ENCODE peak calls at places on chromosomes 16 and 17, in seven cellular contexts. One of them, this sample, is unnamed.
A peak's percentile ranks its signal among the peaks of the same experiment; 100 is the strongest.

GRCh38 chr17:31678431-31678830 is 180.6 kb downstream of the COPRS start:
- DNase-seq in HepG2: no peak
- DNase-seq in GM12878: no peak
- DNase-seq in K562: no peak
- DNase-seq in SK-N-SH: no peak
- DNase-seq in H1: no peak
- DNase-seq in HCT116: no peak
- DNase-seq in this sample: no peak

GRCh38 chr16:70784692-70785317 is 16.2 kb downstream of the VAC14 start:
- DNase-seq in H1: no peak
- DNase-seq in SK-N-SH: no peak
- DNase-seq in HCT116: no peak
- DNase-seq in GM12878: no peak
- DNase-seq in HepG2: no peak
- DNase-seq in K562: no peak
- DNase-seq in this sample: no peak

GRCh38 chr17:63082952-63083351 is 116.9 kb downstream of the TANC2 start:
- DNase-seq in SK-N-SH: no peak
- DNase-seq in K562: no peak
- DNase-seq in HepG2: no peak
- DNase-seq in GM12878: no peak
- DNase-seq in HCT116: no peak
- DNase-seq in H1: no peak
- DNase-seq in this sample: no peak

GRCh38 chr16:73329363-73330306 is 281.7 kb upstream of the ZFHX3 start:
- DNase-seq in GM12878: no peak
- DNase-seq in K562: no peak
- DNase-seq in HepG2: peak; percentile 8
- DNase-seq in H1: no peak
- DNase-seq in HCT116: no peak
- DNase-seq in SK-N-SH: peak; percentile 61
- DNase-seq in this sample: peak; percentile 24

GRCh38 chr17:82922646-82923045 is 82.8 kb upstream of the ZNF750 start:
- DNase-seq in SK-N-SH: no peak
- DNase-seq in HCT116: no peak
- DNase-seq in HepG2: no peak
- DNase-seq in K562: no peak
- DNase-seq in GM12878: no peak
- DNase-seq in H1: no peak
- DNase-seq in this sample: no peak

GRCh38 chr17:81566461-81567126 is 14.4 kb upstream of the FAAP100 start:
- DNase-seq in GM12878: no peak
- DNase-seq in K562: no peak
- DNase-seq in SK-N-SH: peak; percentile 70
- DNase-seq in HCT116: peak; percentile 41
- DNase-seq in H1: no peak
- DNase-seq in HepG2: no peak
- DNase-seq in this sample: peak; percentile 63

GRCh38 chr16:4392382-4393242 is 21.0 kb downstream of the VASN start:
- DNase-seq in SK-N-SH: peak; percentile 94
- DNase-seq in H1: peak; percentile 89
- DNase-seq in GM12878: no peak
- DNase-seq in HCT116: no peak
- DNase-seq in K562: no peak
- DNase-seq in HepG2: no peak
- DNase-seq in this sample: no peak

GRCh38 chr17:40813804-40814203 is 8.6 kb downstream of the KRT10 start:
- DNase-seq in GM12878: no peak
- DNase-seq in SK-N-SH: no peak
- DNase-seq in HepG2: no peak
- DNase-seq in HCT116: no peak
- DNase-seq in H1: no peak
- DNase-seq in K562: no peak
- DNase-seq in this sample: no peak

GRCh38 chr16:54422569-54422978 is 136.0 kb upstream of the IRX3 start:
- DNase-seq in HepG2: no peak
- DNase-seq in H1: no peak
- DNase-seq in SK-N-SH: no peak
- DNase-seq in HCT116: no peak
- DNase-seq in K562: no peak
- DNase-seq in GM12878: no peak
- DNase-seq in this sample: peak; percentile 84

GRCh38 chr16:81623365-81624102 is 155.6 kb upstream of the PLCG2 start:
- DNase-seq in K562: peak; percentile 53
- DNase-seq in GM12878: peak; percentile 37
- DNase-seq in H1: no peak
- DNase-seq in SK-N-SH: peak; percentile 59
- DNase-seq in HepG2: peak; percentile 50
- DNase-seq in HCT116: peak; percentile 53
- DNase-seq in this sample: peak; percentile 84

GRCh38 chr17:35117984-35118383 is 1.7 kb downstream of the RAD51D start:
- DNase-seq in GM12878: peak; percentile 45
- DNase-seq in HCT116: no peak
- DNase-seq in K562: no peak
- DNase-seq in H1: no peak
- DNase-seq in HepG2: peak; percentile 19
- DNase-seq in SK-N-SH: no peak
- DNase-seq in this sample: peak; percentile 72

GRCh38 chr16:81699596-81699995 is 79.5 kb upstream of the PLCG2 start:
- DNase-seq in SK-N-SH: no peak
- DNase-seq in HCT116: no peak
- DNase-seq in H1: no peak
- DNase-seq in K562: no peak
- DNase-seq in GM12878: no peak
- DNase-seq in HepG2: no peak
- DNase-seq in this sample: no peak

GRCh38 chr16:85004587-85005205 is 6.6 kb downstream of the ZDHHC7 start:
- DNase-seq in GM12878: no peak
- DNase-seq in HCT116: no peak
- DNase-seq in SK-N-SH: no peak
- DNase-seq in H1: no peak
- DNase-seq in HepG2: no peak
- DNase-seq in K562: peak; percentile 56
- DNase-seq in this sample: peak; percentile 77

GRCh38 chr16:15864939-15865338 is 8.1 kb upstream of the MYH11 start:
- DNase-seq in HepG2: no peak
- DNase-seq in SK-N-SH: no peak
- DNase-seq in GM12878: no peak
- DNase-seq in H1: no peak
- DNase-seq in HCT116: no peak
- DNase-seq in K562: no peak
- DNase-seq in this sample: no peak

GRCh38 chr17:44257815-44258750 is 9.9 kb downstream of the SLC4A1 start:
- DNase-seq in HCT116: no peak
- DNase-seq in H1: no peak
- DNase-seq in GM12878: no peak
- DNase-seq in HepG2: no peak
- DNase-seq in SK-N-SH: peak; percentile 32
- DNase-seq in K562: no peak
- DNase-seq in this sample: no peak

GRCh38 chr17:82246365-82247174 is 17.7 kb downstream of the SLC16A3 start:
- DNase-seq in HepG2: no peak
- DNase-seq in HCT116: no peak
- DNase-seq in GM12878: no peak
- DNase-seq in H1: no peak
- DNase-seq in K562: peak; percentile 38
- DNase-seq in SK-N-SH: peak; percentile 44
- DNase-seq in this sample: no peak

GRCh38 chr17:79915850-79916430 is 76.7 kb upstream of the CBX4 start:
- DNase-seq in GM12878: no peak
- DNase-seq in K562: peak; percentile 83
- DNase-seq in H1: peak; percentile 74
- DNase-seq in SK-N-SH: no peak
- DNase-seq in HepG2: peak; percentile 75
- DNase-seq in HCT116: peak; percentile 72
- DNase-seq in this sample: peak; percentile 85

GRCh38 chr17:13931111-13931526 is 138.2 kb upstream of the COX10 start:
- DNase-seq in SK-N-SH: no peak
- DNase-seq in K562: no peak
- DNase-seq in GM12878: no peak
- DNase-seq in H1: no peak
- DNase-seq in HCT116: no peak
- DNase-seq in HepG2: no peak
- DNase-seq in this sample: no peak

GRCh38 chr17:28712037-28712704 is 483 bp upstream of the PROCA1 start:
- DNase-seq in K562: peak; percentile 78
- DNase-seq in HCT116: no peak
- DNase-seq in H1: peak; percentile 85
- DNase-seq in HepG2: no peak
- DNase-seq in SK-N-SH: no peak
- DNase-seq in GM12878: no peak
- DNase-seq in this sample: no peak

GRCh38 chr16:67443299-67443698 is 12.4 kb downstream of the HSD11B2 start:
- DNase-seq in K562: no peak
- DNase-seq in GM12878: no peak
- DNase-seq in H1: no peak
- DNase-seq in HCT116: no peak
- DNase-seq in HepG2: no peak
- DNase-seq in SK-N-SH: no peak
- DNase-seq in this sample: no peak

GRCh38 chr17:68509151-68510057 is 2.8 kb upstream of the PRKAR1A start:
- DNase-seq in SK-N-SH: no peak
- DNase-seq in GM12878: no peak
- DNase-seq in K562: no peak
- DNase-seq in HepG2: peak; percentile 77
- DNase-seq in H1: no peak
- DNase-seq in HCT116: no peak
- DNase-seq in this sample: no peak
- TF ChIP-seq JUND in SK-N-SH: no peak
- TF ChIP-seq JUND in GM12878: no peak
- TF ChIP-seq JUND in K562: no peak
- TF ChIP-seq JUND in HepG2: no peak
- TF ChIP-seq JUND in H1: no peak
- TF ChIP-seq JUND in HCT116: no peak
- TF ChIP-seq JUND in this sample: no peak

GRCh38 chr17:38322156-38322779 is 21.5 kb downstream of the GPR179 start:
- DNase-seq in HCT116: peak; percentile 28
- DNase-seq in GM12878: no peak
- DNase-seq in K562: peak; percentile 80
- DNase-seq in SK-N-SH: peak; percentile 85
- DNase-seq in H1: peak; percentile 91
- DNase-seq in HepG2: peak; percentile 48
- DNase-seq in this sample: peak; percentile 78
- TF ChIP-seq JUND in HCT116: no peak
- TF ChIP-seq JUND in GM12878: no peak
- TF ChIP-seq JUND in K562: no peak
- TF ChIP-seq JUND in SK-N-SH: no peak
- TF ChIP-seq JUND in H1: no peak
- TF ChIP-seq JUND in HepG2: no peak
- TF ChIP-seq JUND in this sample: no peak

GRCh38 chr17:6427284-6427781 is 7.6 kb downstream of the AIPL1 start:
- DNase-seq in HepG2: no peak
- DNase-seq in H1: no peak
- DNase-seq in K562: no peak
- DNase-seq in HCT116: no peak
- DNase-seq in GM12878: peak; percentile 23
- DNase-seq in SK-N-SH: no peak
- DNase-seq in this sample: no peak

GRCh38 chr17:6428207-6428965 is 6.5 kb downstream of the AIPL1 start:
- DNase-seq in HCT116: no peak
- DNase-seq in GM12878: no peak
- DNase-seq in HepG2: no peak
- DNase-seq in K562: no peak
- DNase-seq in H1: no peak
- DNase-seq in SK-N-SH: no peak
- DNase-seq in this sample: no peak

GRCh38 chr17:6426356-6427101 is 8.4 kb downstream of the AIPL1 start:
- DNase-seq in K562: no peak
- DNase-seq in H1: no peak
- DNase-seq in GM12878: no peak
- DNase-seq in HepG2: no peak
- DNase-seq in SK-N-SH: no peak
- DNase-seq in HCT116: no peak
- DNase-seq in this sample: no peak

GRCh38 chr17:6429266-6429665 is 5.7 kb downstream of the AIPL1 start:
- DNase-seq in HepG2: no peak
- DNase-seq in H1: no peak
- DNase-seq in GM12878: no peak
- DNase-seq in HCT116: no peak
- DNase-seq in K562: no peak
- DNase-seq in SK-N-SH: no peak
- DNase-seq in this sample: no peak

DNA sequence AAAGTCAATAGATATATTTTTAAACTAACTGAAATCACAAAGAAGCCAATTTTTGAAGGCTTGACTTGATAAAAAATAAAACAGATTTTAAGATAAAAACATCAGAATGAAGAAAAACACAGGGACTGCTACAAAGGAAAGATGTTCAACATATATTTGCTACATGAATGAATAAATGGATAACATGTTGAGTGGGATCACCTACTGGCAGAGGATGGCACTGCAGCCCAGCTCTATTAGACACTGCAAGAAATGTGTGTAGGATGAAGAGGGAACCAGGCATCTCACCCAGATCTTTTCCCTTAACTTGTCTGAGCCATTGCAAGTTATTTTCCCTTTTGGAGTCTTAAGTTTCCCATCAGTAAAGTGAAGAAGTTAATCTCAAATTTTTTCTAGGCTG is 4.2 kb downstream of the AIPL1 start:
- DNase-seq in SK-N-SH: no peak
- DNase-seq in H1: no peak
- DNase-seq in HCT116: no peak
- DNase-seq in K562: no peak
- DNase-seq in HepG2: no peak
- DNase-seq in GM12878: no peak
- DNase-seq in this sample: no peak
- TF ChIP-seq JUND in SK-N-SH: no peak
- TF ChIP-seq JUND in H1: no peak
- TF ChIP-seq JUND in HCT116: no peak
- TF ChIP-seq JUND in K562: no peak
- TF ChIP-seq JUND in HepG2: no peak
- TF ChIP-seq JUND in GM12878: no peak
- TF ChIP-seq JUND in this sample: no peak

DNA sequence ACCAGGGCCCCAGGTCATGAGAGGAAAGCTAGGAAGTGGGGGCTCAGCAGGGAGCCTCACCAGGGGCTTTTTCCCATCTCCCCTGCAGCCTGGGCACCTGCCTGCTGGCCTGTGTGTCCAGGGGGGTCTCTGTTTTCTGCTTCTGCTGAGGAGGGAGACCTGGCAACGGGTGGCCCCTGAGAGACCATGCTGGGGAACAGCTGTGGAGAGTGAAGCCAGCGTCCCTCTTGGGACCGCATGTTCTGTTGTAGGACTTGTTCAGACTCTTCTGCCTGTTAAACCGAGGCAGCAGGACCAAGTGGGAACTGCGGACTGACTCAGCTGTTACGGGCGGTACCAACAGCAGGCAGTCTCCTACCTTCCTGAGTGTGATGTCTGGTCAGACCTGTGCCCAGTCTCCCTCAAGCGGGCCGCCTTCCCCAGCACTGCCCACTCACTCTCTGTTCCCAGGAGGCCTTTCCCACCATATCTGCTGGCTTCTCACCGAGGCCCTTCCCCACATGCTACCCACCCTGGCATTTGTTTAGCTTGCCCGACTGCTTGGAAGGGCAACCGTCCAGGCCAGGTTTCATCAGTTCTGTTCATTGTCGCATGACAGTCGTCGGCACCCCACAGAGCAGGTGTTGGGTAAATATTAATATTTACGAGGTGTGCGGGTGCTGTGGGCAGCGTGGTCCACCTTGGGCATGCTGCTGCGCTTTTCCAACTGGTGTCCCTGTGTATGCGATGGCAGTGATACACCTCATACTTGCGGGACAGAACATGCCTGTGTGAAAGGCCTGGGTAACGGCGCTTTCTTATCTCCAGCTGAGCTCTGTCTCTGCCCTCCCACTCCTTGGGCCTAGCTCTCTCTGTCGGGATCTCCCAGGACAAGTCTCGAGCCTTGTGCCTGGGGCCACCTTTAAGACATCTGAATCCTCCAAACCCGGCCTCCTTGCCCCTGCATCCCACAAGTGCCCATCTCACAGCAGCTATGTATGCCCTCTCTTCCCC is 69.4 kb downstream of the MPRIP start:
- DNase-seq in GM12878: no peak
- DNase-seq in HepG2: no peak
- DNase-seq in H1: no peak
- DNase-seq in SK-N-SH: no peak
- DNase-seq in HCT116: no peak
- DNase-seq in K562: no peak
- DNase-seq in this sample: no peak
- TF ChIP-seq JUND in GM12878: no peak
- TF ChIP-seq JUND in HepG2: no peak
- TF ChIP-seq JUND in H1: no peak
- TF ChIP-seq JUND in SK-N-SH: no peak
- TF ChIP-seq JUND in HCT116: no peak
- TF ChIP-seq JUND in K562: no peak
- TF ChIP-seq JUND in this sample: no peak